ENCODE peak calls at places on chromosomes 2 and 18, in four cellular contexts. B is HepG2, P is K562, X is H1. D is an unnamed sample.
A peak's percentile ranks its signal among the peaks of the same experiment; 100 is the strongest.

GRCh38 chr2:181307203-181307991 is 149.8 kb upstream of the ITGA4 start:
- DNase-seq in B (no peak), P (no peak), X (no peak), D (no peak)

GRCh38 chr2:236042087-236042486 is 126.1 kb downstream of the GBX2 start:
- DNase-seq in B (no peak), P (no peak), X (no peak), D (no peak)

GRCh38 chr2:46276652-46277051 is 20.6 kb upstream of the EPAS1 start:
- DNase-seq in B (no peak), P (no peak), X (no peak), D (peak; percentile 36)

GRCh38 chr2:172253190-172254052 is 150.7 kb upstream of the DLX2 start:
- DNase-seq in B (peak; percentile 91), P (peak; percentile 32), X (no peak), D (peak; percentile 95)

GRCh38 chr2:29270606-29271005 is 155.4 kb downstream of the CLIP4 start:
- DNase-seq in B (no peak), P (no peak), X (no peak), D (no peak)

GRCh38 chr2:189013047-189013446 is 38.9 kb downstream of the COL3A1 start:
- DNase-seq in B (no peak), P (no peak), X (no peak), D (no peak)

GRCh38 chr2:64538764-64539433 is 14.8 kb downstream of the AFTPH start:
- DNase-seq in B (no peak), P (no peak), X (no peak), D (no peak)

GRCh38 chr2:202032841-202033316 is 776 bp upstream of the FZD7 start:
- DNase-seq in B (no peak), P (peak; percentile 57), X (peak; percentile 84), D (peak; percentile 49)

GRCh38 chr2:205427112-205427511 is 255.2 kb upstream of the NRP2 start:
- DNase-seq in B (no peak), P (no peak), X (no peak), D (no peak)

GRCh38 chr2:224449212-224450147 is 47.6 kb upstream of the FAM124B start:
- DNase-seq in B (peak; percentile 44), P (no peak), X (no peak), D (peak; percentile 38)

GRCh38 chr2:98148968-98149697 is 62.2 kb downstream of the VWA3B start:
- DNase-seq in B (peak; percentile 71), P (no peak), X (no peak), D (peak; percentile 34)

GRCh38 chr2:73700661-73701447 is 36.3 kb downstream of the TPRKB start:
- DNase-seq in B (no peak), P (peak; percentile 47), X (no peak), D (no peak)

GRCh38 chr2:145638675-145639074 is 1118.8 kb upstream of the ZEB2 start:
- DNase-seq in B (no peak), P (peak; percentile 16), X (no peak), D (no peak)

GRCh38 chr18:28571929-28572328 is 395.0 kb upstream of the CDH2 start:
- DNase-seq in B (no peak), P (no peak), X (no peak), D (no peak)

GRCh38 chr2:68716948-68717661 is 17.5 kb upstream of the ARHGAP25 start:
- DNase-seq in B (no peak), P (no peak), X (no peak), D (no peak)

GRCh38 chr2:232878855-232879617 is 9.0 kb downstream of the SNORC start:
- DNase-seq in B (no peak), P (no peak), X (no peak), D (no peak)

GRCh38 chr2:108988796-108989713 is at the start of gene EDAR:
- DNase-seq in B (peak; percentile 54), P (no peak), X (peak; percentile 79), D (peak; percentile 65)

GRCh38 chr2:1929962-1930361 is 185.6 kb upstream of the PXDN start:
- DNase-seq in B (no peak), P (no peak), X (no peak), D (no peak)
- TF ChIP-seq PHF8 in B (no peak), P (no peak), X (no peak), D (no peak)

GRCh38 chr2:187873132-187873531 is 318.9 kb upstream of the TFPI start:
- DNase-seq in B (peak; percentile 31), P (no peak), X (no peak), D (no peak)
- TF ChIP-seq PHF8 in B (no peak), P (no peak), X (no peak), D (no peak)

DNA sequence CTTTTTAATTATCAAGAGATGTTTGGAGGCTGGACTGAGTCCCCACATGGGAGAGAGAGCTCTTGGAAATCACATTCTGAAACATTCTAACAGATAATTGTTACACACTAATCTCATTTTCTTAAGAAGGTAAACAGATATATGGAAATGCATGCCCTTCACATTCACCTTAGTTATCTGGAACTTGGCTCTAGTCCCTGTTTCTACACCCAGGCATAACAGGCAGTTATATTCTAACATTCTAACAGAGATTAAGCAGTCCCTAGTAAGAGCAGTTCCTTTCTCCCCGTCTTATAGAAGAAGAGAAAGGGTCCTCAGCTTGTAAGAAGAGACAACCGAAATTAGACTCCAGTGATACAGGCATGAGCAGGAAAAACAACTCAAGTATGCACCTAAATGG is 385.4 kb downstream of the SOX11 start:
- DNase-seq in B (no peak), P (no peak), X (no peak), D (no peak)
- TF ChIP-seq PHF8 in B (no peak), P (no peak), X (no peak), D (no peak)

GRCh38 chr2:43226558-43226954 is at the start of gene ZFP36L2:
- DNase-seq in B (peak; percentile 92), P (peak; percentile 95), X (peak; percentile 90), D (peak; percentile 97)
- TF ChIP-seq PHF8 in B (no peak), P (no peak), X (no peak), D (no peak)

GRCh38 chr2:230908595-230909191 is 16.3 kb downstream of the GPR55 start:
- DNase-seq in B (peak; percentile 59), P (peak; percentile 77), X (no peak), D (peak; percentile 33)

GRCh38 chr2:230906471-230907230 is 18.4 kb downstream of the GPR55 start:
- DNase-seq in B (no peak), P (no peak), X (no peak), D (no peak)

GRCh38 chr2:230907361-230908093 is 17.5 kb downstream of the GPR55 start:
- DNase-seq in B (no peak), P (peak; percentile 65), X (no peak), D (no peak)

GRCh38 chr2:230909841-230910545 is 15.0 kb downstream of the GPR55 start:
- DNase-seq in B (no peak), P (no peak), X (no peak), D (no peak)

DNA sequence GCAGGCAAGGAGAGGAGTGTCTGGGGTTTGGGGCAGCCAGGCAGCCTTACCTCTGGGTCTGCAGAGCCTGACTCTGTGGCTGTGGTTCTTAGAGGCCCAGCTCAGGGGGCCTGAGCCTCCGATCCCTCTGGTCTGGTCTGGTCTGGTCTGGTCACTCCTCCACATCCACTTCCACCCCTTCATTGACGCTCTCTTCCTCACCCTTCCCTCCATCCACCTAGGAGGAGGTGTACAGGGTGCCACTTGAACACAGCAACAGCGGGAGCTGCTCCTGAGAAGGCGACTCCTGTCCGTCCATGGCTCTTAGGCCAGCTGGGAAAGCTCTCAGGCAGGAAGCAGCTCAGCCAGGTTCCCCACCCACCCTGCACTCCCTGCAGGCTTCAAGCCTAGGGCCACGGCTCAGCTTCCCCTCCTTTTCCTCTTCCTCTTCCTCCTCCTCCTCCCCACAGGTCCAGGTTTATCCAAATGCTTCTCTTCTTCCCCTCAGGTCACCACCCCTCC is 16.9 kb downstream of the GPR55 start:
- DNase-seq in B (no peak), P (no peak), X (no peak), D (no peak)
- TF ChIP-seq PHF8 in B (no peak), P (no peak), X (no peak), D (no peak)